ENCODE peak calls at places on chromosomes 4 and X, in four cellular contexts. T is K562, D is HCT116, O is H1. N is an unnamed sample.

GRCh38 chrX:134431894-134432293 is 28.1 kb upstream of the HPRT1 start:
- DNase-seq in T (no peak), D (no peak), O (no peak), N (no peak)

GRCh38 chr4:142293536-142293935 is 552.6 kb downstream of the INPP4B start:
- DNase-seq in T (no peak), D (no peak), O (no peak), N (no peak)

GRCh38 chr4:136687118-136687517 is 845.2 kb downstream of the PCDH18 start:
- DNase-seq in T (peak; percentile 1), D (no peak), O (no peak), N (no peak)

GRCh38 chrX:9131066-9131465 is 97.1 kb upstream of the FAM9B start:
- DNase-seq in T (no peak), D (no peak), O (no peak), N (no peak)

GRCh38 chrX:53526999-53527398 is 92.8 kb upstream of the HSD17B10 start:
- DNase-seq in T (no peak), D (no peak), O (no peak), N (no peak)

GRCh38 chr4:26522478-26522877 is 32.2 kb upstream of the CCKAR start:
- DNase-seq in T (no peak), D (no peak), O (no peak), N (no peak)

GRCh38 chr4:24364249-24364648 is 220.1 kb downstream of the DHX15 start:
- DNase-seq in T (no peak), D (no peak), O (no peak), N (no peak)

GRCh38 chr4:125389713-125390112 is 75.0 kb downstream of the FAT4 start:
- DNase-seq in T (no peak), D (no peak), O (no peak), N (no peak)

GRCh38 chrX:10414872-10415703 is 205.3 kb downstream of the MID1 start:
- DNase-seq in T (no peak), D (no peak), O (no peak), N (no peak)

GRCh38 chr4:152957437-152958185 is 21.5 kb downstream of the FHDC1 start:
- DNase-seq in T (peak; percentile 14), D (no peak), O (no peak), N (no peak)

GRCh38 chrX:7083468-7084396 is 63.8 kb upstream of the STS start:
- DNase-seq in T (peak; percentile 5), D (peak; percentile 23), O (no peak), N (no peak)

GRCh38 chr4:158490629-158491028 is 31.1 kb upstream of the RXFP1 start:
- DNase-seq in T (no peak), D (no peak), O (no peak), N (no peak)

GRCh38 chr4:158769175-158769831 is 477 bp downstream of the FNIP2 start:
- DNase-seq in T (peak; percentile 45), D (no peak), O (no peak), N (no peak)

GRCh38 chr4:74623041-74623440 is 171.3 kb downstream of the BTC start:
- DNase-seq in T (peak; percentile 77), D (peak; percentile 82), O (no peak), N (peak; percentile 80)

GRCh38 chrX:12954981-12955380 is 19.9 kb upstream of the TMSB4X start:
- DNase-seq in T (no peak), D (no peak), O (no peak), N (no peak)

GRCh38 chr4:16205298-16206164 is 20.7 kb downstream of the TAPT1 start:
- DNase-seq in T (peak; percentile 28), D (no peak), O (no peak), N (peak; percentile 5)

GRCh38 chrX:49230500-49231232 is 2.5 kb downstream of the CACNA1F start:
- DNase-seq in T (peak; percentile 88), D (no peak), O (no peak), N (peak; percentile 78)

GRCh38 chrX:48505481-48505880 is 3.3 kb upstream of the PORCN start:
- DNase-seq in T (no peak), D (no peak), O (no peak), N (no peak)

GRCh38 chr4:123349401-123350190 is 47.0 kb upstream of the SPRY1 start:
- DNase-seq in T (peak; percentile 94), D (no peak), O (no peak), N (no peak)

GRCh38 chr4:8061145-8061544 is 97.5 kb downstream of the ABLIM2 start:
- DNase-seq in T (no peak), D (no peak), O (no peak), N (no peak)

GRCh38 chrX:106802063-106802387 is 448 bp upstream of the TBC1D8B start:
- DNase-seq in T (no peak), D (no peak), O (no peak), N (no peak)

GRCh38 chr4:81632581-81633247 is 161.0 kb upstream of the RASGEF1B start:
- DNase-seq in T (no peak), D (no peak), O (no peak), N (no peak)

GRCh38 chr4:46993075-46994006 is at the start of gene GABRA4:
- DNase-seq in T (no peak), D (no peak), O (no peak), N (no peak)

GRCh38 chr4:165301833-165302232 is 25.6 kb upstream of the MSMO1 start:
- DNase-seq in T (no peak), D (no peak), O (no peak), N (no peak)
- TF ChIP-seq JUND in T (no peak), D (no peak), O (no peak), N (no peak)

GRCh38 chrX:11890843-11891514 is 132.9 kb downstream of the MSL3 start:
- DNase-seq in T (no peak), D (no peak), O (no peak), N (no peak)
- TF ChIP-seq JUND in T (no peak), D (no peak), O (no peak), N (no peak)

GRCh38 chr4:113159901-113160545 is 110.6 kb downstream of the ANK2 start:
- DNase-seq in T (no peak), D (no peak), O (no peak), N (no peak)
- TF ChIP-seq JUND in T (no peak), D (no peak), O (no peak), N (no peak)

DNA sequence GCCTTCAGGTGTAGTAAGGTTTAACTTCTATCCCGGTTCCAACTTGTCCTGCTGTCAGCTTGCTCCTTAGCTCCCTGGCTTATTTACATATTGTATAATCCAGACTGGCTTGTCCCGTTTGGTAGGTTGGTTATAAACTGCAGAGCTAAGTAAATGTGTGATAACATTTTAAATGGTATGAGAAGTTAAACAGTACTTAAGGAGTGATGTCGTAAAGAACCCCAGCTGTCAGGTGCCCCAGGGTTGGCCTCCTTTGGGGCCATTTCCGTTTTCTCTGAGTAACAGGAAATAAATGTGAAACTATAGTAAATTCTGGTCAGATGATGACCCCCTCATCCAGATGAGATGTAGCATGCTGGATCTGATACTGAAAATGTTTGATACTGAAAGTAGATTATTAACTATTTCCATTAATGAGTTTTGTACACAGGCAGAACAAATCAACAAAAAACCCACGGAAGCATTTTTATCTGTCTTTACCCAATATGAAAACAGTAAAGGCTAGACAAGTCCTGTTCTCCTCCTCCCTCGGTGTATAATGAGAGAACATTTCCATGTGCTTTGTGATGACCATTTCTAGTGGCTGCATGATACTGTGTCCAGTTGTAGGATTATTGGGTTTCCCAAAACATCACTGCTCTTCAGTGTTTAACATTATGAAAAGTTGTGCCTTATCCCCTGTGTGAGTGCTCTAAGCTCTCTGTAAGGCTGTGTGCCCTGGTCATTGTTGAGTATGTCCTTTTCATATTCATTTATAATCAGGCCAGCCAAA is 22.4 kb downstream of the GAB1 start:
- DNase-seq in T (peak; percentile 48), D (no peak), O (no peak), N (no peak)
- TF ChIP-seq JUND in T (no peak), D (no peak), O (no peak), N (peak; percentile 79)

GRCh38 chr4:139607302-139608060 is 51.5 kb upstream of the SETD7 start:
- DNase-seq in T (no peak), D (no peak), O (no peak), N (no peak)
- TF ChIP-seq JUND in T (no peak), D (no peak), O (no peak), N (no peak)

DNA sequence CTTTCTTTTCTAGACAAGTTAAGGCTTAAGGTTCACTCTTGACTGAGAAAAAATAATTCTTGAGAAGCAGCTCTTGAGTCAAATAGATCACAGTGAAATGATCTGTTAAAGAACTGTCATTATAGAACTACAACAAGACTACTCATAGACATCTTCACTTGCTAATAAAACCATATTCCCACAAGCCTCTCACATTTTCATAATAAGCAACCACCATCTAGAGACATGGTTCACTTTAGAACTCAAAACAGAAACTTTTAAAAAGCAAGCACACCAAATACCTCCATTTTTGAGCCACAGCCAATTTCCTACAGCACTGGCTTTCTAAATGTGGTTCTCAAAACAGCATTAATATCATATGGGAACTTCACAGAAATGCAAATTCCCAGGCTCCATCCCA is 309.5 kb downstream of the TMA16 start:
- DNase-seq in T (no peak), D (no peak), O (no peak), N (no peak)
- TF ChIP-seq JUND in T (no peak), D (no peak), O (no peak), N (no peak)

DNA sequence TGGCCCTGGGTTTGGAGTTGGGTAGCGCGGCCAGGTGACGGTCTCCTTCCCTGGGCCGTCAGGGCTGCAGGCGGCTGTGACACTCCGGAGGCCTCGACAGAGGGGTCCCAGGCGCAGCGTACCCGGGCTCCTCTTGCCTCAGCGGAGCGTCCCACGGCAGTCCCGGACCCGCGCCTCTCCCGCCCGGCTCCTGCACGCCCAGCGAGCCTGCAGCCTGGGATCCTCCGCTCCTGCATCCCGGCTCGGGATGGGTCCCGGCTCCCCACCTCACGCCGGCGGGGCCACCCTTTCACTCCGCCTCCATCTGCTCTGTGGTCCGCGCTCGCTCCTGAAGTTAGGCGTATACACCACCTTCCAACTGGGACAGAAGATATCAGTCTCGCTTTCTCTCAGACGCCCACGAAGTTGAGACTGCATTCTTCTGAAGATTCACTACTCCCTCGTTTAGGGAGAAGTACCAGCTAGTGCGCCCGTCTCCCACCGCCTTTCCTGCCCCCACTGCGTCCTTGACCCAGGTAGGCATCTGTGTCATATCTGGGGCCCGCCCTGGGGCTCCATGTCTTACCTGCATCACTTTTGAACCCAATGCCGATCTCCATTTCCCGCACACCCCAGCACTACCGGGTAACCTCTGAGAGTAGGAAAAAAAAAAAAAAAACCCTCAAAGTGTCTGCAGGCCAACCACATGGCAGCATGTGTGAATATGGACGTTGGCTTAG is 32.3 kb upstream of the KDR start:
- DNase-seq in T (no peak), D (no peak), O (no peak), N (no peak)
- TF ChIP-seq JUND in T (no peak), D (no peak), O (no peak), N (no peak)

GRCh38 chr4:180909279-180909678 is 1333.9 kb upstream of the TENM3 start:
- DNase-seq in T (no peak), D (peak; percentile 34), O (peak; percentile 27), N (no peak)
- TF ChIP-seq JUND in T (no peak), D (no peak), O (no peak), N (no peak)

GRCh38 chr4:95889662-95890061 is 49.8 kb downstream of the PDHA2 start:
- DNase-seq in T (no peak), D (no peak), O (peak; percentile 7), N (peak; percentile 17)
- TF ChIP-seq JUND in T (no peak), D (no peak), O (no peak), N (no peak)

N was measured in T47D.